ENCODE peak calls at places on chromosomes 2 and 18, in eight cellular contexts. B is PC-3, U is breast epithelium, M is fibroblast of the aortic adventitia, T is cardiac muscle cell, X is sigmoid colon, Z is kidney, W is fibroblast of pulmonary artery. C is an unnamed sample.
A peak's percentile ranks its signal among the peaks of the same experiment; 100 is the strongest.

GRCh38 chr2:139177041-139177440 is 396.9 kb upstream of the NXPH2 start:
- DNase-seq in W (no peak), X (no peak), M (no peak), Z (no peak), U (no peak), B (peak; percentile 7), T (no peak), C (no peak)

GRCh38 chr18:5543854-5544389 is at the start of gene EPB41L3:
- DNase-seq in W (peak; percentile 26), U (no peak), X (peak; percentile 84), T (peak; percentile 61), Z (peak; percentile 79), M (no peak), B (no peak), C (no peak)

GRCh38 chr2:176171331-176172006 is 14.4 kb downstream of the HOXD3 start:
- DNase-seq in T (no peak), W (no peak), Z (peak; percentile 73), U (no peak), M (no peak), B (no peak), X (peak; percentile 69), C (no peak)

GRCh38 chr2:216195565-216195978 is 86.4 kb downstream of the XRCC5 start:
- DNase-seq in T (no peak), Z (no peak), X (no peak), U (no peak), W (peak; percentile 80), M (peak; percentile 79), B (peak; percentile 71), C (peak; percentile 57)

GRCh38 chr18:10406172-10406663 is 48.2 kb upstream of the APCDD1 start:
- DNase-seq in W (no peak), M (no peak), Z (peak; percentile 68), U (no peak), X (no peak), T (peak; percentile 78), B (no peak), C (no peak)

GRCh38 chr18:79904357-79905147 is 46.9 kb downstream of the SLC66A2 start:
- DNase-seq in T (no peak), U (no peak), B (no peak), X (peak; percentile 60), M (no peak), Z (no peak), W (no peak), C (no peak)

GRCh38 chr2:1993711-1994682 is 249.7 kb upstream of the PXDN start:
- DNase-seq in T (no peak), U (no peak), X (no peak), W (peak; percentile 80), B (peak; percentile 29), Z (no peak), M (peak; percentile 27), C (no peak)

GRCh38 chr18:250685-251084 is 17.2 kb downstream of the THOC1 start:
- DNase-seq in X (no peak), U (no peak), W (peak; percentile 3), T (no peak), Z (no peak), B (peak; percentile 71), M (no peak), C (no peak)

GRCh38 chr18:26579941-26580618 is 31.7 kb upstream of the KCTD1 start:
- DNase-seq in X (no peak), M (peak; percentile 43), T (no peak), B (peak; percentile 92), Z (no peak), W (peak; percentile 4), U (no peak), C (no peak)

GRCh38 chr18:72433756-72434155 is 110.4 kb downstream of the CBLN2 start:
- DNase-seq in X (no peak), T (no peak), B (no peak), W (no peak), Z (no peak), M (no peak), U (no peak), C (no peak)

GRCh38 chr2:101357386-101357785 is 29.9 kb downstream of the CREG2 start:
- DNase-seq in Z (no peak), M (no peak), T (no peak), X (no peak), U (no peak), W (no peak), B (no peak), C (peak; percentile 17)

DNA sequence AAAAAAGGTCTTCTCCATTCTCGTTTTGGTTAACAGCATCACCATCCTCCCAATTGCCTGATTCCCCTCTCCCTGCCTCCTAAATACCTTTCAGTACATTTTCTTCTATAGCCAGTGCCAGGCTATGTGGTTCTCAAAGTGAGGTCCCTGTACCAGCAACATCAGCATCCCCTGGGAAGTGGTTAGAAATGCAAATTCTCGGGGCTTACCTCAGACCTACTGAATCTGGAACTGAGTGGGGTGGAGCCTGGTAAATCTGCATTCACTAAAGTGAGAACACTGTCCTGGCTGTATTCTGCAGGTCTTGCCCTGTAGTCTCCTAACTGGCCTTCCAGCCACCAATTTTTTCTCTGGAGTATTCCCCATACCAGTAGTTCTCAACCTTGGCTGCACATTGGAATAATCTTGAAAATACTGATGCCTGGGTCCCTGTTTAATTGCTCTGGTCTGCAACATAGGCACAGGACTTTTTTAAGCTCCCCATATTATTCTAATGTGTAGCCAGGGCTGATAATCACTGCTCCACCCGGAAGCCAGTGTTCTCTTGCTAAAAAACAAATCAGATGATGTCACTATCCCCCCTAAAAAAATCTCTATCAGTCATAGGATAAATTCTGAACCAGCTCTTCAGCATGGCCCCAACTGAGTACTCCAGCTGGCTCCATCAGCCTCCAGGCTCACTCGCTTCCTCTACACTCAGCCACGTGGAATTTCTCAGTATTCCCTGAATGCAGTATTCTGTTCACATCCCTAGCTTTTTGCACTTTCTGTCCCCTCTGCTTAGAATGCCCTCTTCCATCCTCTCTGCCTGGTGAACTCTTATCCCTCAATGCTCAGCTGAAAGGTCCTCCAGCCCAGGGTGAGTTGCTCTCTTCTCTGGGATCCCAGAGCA is 98.4 kb downstream of the CDK15 start:
- DNase-seq in T (no peak), B (no peak), M (no peak), U (no peak), W (no peak), X (no peak), Z (no peak), C (no peak)
- H3K4me3 ChIP-seq in T (no peak overlapping the region), B (no peak overlapping the region), M (no peak overlapping the region), U (no peak overlapping the region), W (no peak overlapping the region), X (no peak overlapping the region), Z (no peak overlapping the region), C (no peak overlapping the region)

GRCh38 chr2:168934826-168935225 is 33.7 kb downstream of the G6PC2 start:
- DNase-seq in U (no peak), X (no peak), M (no peak), W (no peak), Z (no peak), T (no peak), B (no peak), C (no peak)

GRCh38 chr2:168928113-168928823 is 27.2 kb downstream of the G6PC2 start:
- DNase-seq in Z (no peak), M (no peak), T (no peak), X (no peak), W (no peak), B (no peak), U (no peak), C (no peak)

GRCh38 chr2:168926621-168927386 is 25.7 kb downstream of the G6PC2 start:
- DNase-seq in T (no peak), W (no peak), B (peak; percentile 43), X (no peak), U (no peak), M (peak; percentile 38), Z (no peak), C (no peak)

GRCh38 chr2:168930242-168930641 is 29.2 kb downstream of the G6PC2 start:
- DNase-seq in M (no peak), T (no peak), Z (no peak), W (no peak), B (no peak), U (no peak), X (no peak), C (no peak)

DNA sequence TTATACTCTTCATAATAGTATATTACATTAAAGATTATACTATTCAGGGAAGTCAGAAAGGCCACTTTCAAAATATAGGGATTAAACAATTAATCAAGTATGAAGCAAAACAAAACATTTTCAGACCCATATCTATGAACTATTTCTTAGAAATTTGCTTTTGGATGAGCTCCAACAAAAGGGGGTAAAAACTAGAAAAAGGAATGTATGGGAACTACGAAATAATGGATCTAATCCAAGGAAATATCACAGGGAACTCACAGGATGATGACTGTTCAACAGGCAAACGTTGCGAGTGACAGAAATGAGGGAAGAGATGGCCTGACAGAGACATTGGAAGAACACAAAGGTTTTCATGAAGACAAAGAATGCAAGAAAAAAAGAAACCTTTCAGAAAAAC is 27.9 kb downstream of the G6PC2 start:
- DNase-seq in U (no peak), B (no peak), W (peak; percentile 54), X (no peak), M (no peak), Z (no peak), T (no peak), C (no peak)
- H3K4me3 ChIP-seq in U (no peak overlapping the region), B (no peak overlapping the region), W (no peak overlapping the region), X (no peak overlapping the region), M (no peak overlapping the region), Z (no peak overlapping the region), T (no peak overlapping the region), C (no peak overlapping the region)

DNA sequence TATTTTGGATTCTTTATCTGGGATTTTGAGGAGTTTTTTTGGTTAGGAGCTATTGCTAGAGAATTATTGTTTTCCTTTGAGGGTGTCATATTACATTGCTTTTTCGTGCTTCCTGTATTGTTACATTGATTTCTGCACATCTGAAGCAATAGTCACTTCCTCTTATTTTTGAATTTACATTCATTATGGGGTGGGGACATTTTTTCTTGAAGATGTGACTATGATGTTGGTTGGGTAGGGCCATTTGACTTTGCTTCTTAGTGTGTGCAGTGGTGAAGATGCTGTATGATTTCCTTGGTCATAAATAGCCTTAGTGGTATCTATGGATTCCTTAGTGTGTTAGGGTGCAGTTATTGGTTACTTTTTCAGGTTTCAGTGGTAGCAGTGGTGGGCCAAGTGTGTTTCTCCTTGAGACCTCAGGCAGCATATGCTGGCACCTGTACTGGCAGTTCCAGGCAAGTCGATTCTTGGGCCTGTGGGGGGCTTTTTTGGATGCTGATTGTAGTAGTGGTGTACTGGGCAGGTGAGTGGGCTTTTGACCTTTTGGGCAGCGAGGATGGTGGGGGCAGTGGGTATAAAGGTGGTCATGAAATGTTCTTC is 61.8 kb downstream of the ARHGAP25 start:
- DNase-seq in Z (no peak), U (no peak), T (no peak), X (no peak), B (peak; percentile 30), W (peak; percentile 62), M (no peak), C (no peak)
- H3K4me3 ChIP-seq in Z (no peak overlapping the region), U (no peak overlapping the region), T (no peak overlapping the region), X (no peak overlapping the region), B (no peak overlapping the region), W (no peak overlapping the region), M (no peak overlapping the region), C (no peak overlapping the region)

DNA sequence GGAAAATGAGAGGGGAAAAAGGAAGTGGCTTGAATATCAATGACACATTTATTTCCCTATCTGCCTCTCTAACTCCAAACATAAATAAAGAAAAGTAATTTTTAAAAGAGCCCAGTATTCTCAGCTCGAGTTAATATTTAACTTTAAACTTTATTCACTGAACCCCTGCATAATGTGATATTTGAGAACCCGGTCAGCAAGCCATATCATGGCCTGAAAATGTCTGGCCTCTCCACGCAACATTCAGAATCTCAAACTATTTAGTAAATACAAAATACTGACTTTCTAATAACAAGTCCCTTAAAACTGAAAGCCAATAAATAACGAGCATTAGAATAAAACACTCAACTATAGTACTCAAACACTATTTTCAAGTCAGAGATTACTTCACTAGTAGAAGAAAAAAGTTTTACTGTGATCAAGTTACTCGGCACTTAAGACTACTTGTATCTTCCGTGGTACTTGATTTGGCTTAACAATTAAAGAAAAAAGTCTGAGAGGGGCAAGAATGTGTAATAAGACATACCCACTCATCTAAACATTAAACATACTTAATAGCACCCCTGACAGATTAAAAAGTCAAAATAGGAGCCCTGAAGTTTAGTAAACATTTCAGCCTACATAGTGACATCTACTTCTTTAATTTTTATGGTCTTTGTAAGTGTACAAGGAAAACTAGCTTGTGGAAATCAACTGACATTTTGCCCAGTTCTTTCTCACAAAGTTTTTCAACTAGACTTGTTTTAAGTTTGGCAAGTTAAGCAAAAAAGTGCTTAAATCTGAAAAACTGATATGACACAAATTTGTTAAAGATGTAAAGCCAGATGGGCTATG is 38.3 kb downstream of the RTN4 start:
- DNase-seq in T (no peak), W (no peak), M (peak; percentile 45), X (no peak), B (no peak), Z (no peak), U (no peak), C (no peak)
- H3K4me3 ChIP-seq in T (no peak overlapping the region), W (no peak overlapping the region), M (no peak overlapping the region), X (no peak overlapping the region), B (no peak overlapping the region), Z (peak overlapping the region; percentile 45), U (no peak overlapping the region), C (no peak overlapping the region)